ENCODE peak calls at places on chromosome 14, in nine cellular contexts. O is suprapubic skin, J is cardiac muscle cell, K is left ventricle myocardium inferior, Z is right lobe of liver, S is Peyer's patch, M is body of pancreas, L is aorta, V is K562. U is an unnamed sample.

GRCh38 chr14:72613196-72613974 is 280.5 kb downstream of the DPF3 start:
- DNase-seq in K (peak; percentile 88), O (peak; percentile 77), M (peak; percentile 77), V (no peak), Z (peak; percentile 93), S (peak; percentile 63), J (peak; percentile 52), L (peak; percentile 83), U (no peak)

GRCh38 chr14:104808456-104808855 is 7.6 kb downstream of the ZBTB42 start:
- DNase-seq in J (no peak), S (no peak), V (no peak), Z (no peak), M (no peak), L (no peak), K (no peak), O (no peak), U (no peak)

GRCh38 chr14:101823511-101824120 is 62.1 kb downstream of the PPP2R5C start:
- DNase-seq in J (peak; percentile 17), M (no peak), Z (no peak), K (no peak), S (peak; percentile 77), L (no peak), O (no peak), V (no peak), U (no peak)

GRCh38 chr14:96511146-96511545 is 9.0 kb downstream of the PAPOLA start:
- DNase-seq in M (no peak), K (no peak), O (no peak), V (no peak), S (no peak), J (no peak), L (no peak), Z (no peak), U (no peak)

GRCh38 chr14:69149461-69150244 is 3.3 kb downstream of the DCAF5 start:
- DNase-seq in Z (no peak), J (no peak), M (no peak), K (no peak), O (no peak), V (no peak), L (no peak), S (no peak), U (no peak)

GRCh38 chr14:100063314-100063941 is 1.8 kb upstream of the EVL start:
- DNase-seq in K (no peak), J (no peak), M (no peak), L (no peak), O (no peak), V (no peak), Z (no peak), S (no peak), U (no peak)

GRCh38 chr14:61280526-61281185 is 482 bp downstream of the TMEM30B start:
- DNase-seq in S (peak; percentile 83), Z (peak; percentile 83), V (no peak), J (peak; percentile 50), L (peak; percentile 90), K (peak; percentile 62), O (peak; percentile 84), M (peak; percentile 77), U (no peak)

GRCh38 chr14:100076133-100076532 is 10.9 kb downstream of the EVL start:
- DNase-seq in Z (no peak), M (no peak), K (no peak), O (no peak), S (no peak), V (peak; percentile 57), J (peak; percentile 25), L (no peak), U (no peak)

GRCh38 chr14:56294125-56294524 is 175.9 kb downstream of the PELI2 start:
- DNase-seq in Z (no peak), V (no peak), J (no peak), K (no peak), L (no peak), S (no peak), O (no peak), M (no peak), U (no peak)

GRCh38 chr14:60926002-60926401 is 54.9 kb downstream of the TRMT5 start:
- DNase-seq in M (no peak), Z (no peak), K (no peak), V (no peak), L (no peak), O (no peak), J (no peak), S (no peak), U (no peak)

GRCh38 chr14:45838597-45838996 is 585.6 kb upstream of the MIS18BP1 start:
- DNase-seq in Z (no peak), J (no peak), L (no peak), M (no peak), K (no peak), V (no peak), O (no peak), S (no peak), U (no peak)

GRCh38 chr14:35414365-35414764 is 9.8 kb upstream of the NFKBIA start:
- DNase-seq in L (no peak), Z (no peak), K (no peak), V (no peak), M (no peak), S (no peak), O (no peak), J (peak; percentile 64), U (no peak)

GRCh38 chr14:60025586-60025985 is 66.1 kb upstream of the PCNX4 start:
- DNase-seq in O (no peak), K (no peak), J (no peak), V (no peak), Z (no peak), S (no peak), L (no peak), M (no peak), U (no peak)

GRCh38 chr14:76352639-76353281 is 23.2 kb upstream of the ESRRB start:
- DNase-seq in Z (no peak), J (peak; percentile 60), V (no peak), M (peak; percentile 47), L (peak; percentile 88), S (peak; percentile 62), O (no peak), K (peak; percentile 59), U (no peak)

GRCh38 chr14:20331048-20331613 is 1.9 kb downstream of the CCNB1IP1 start:
- DNase-seq in V (peak; percentile 42), S (no peak), K (no peak), J (no peak), M (no peak), L (no peak), Z (no peak), O (no peak), U (no peak)

GRCh38 chr14:59464651-59465569 is at the start of gene GPR135:
- DNase-seq in J (peak; percentile 65), O (peak; percentile 82), S (peak; percentile 84), M (peak; percentile 74), V (no peak), Z (peak; percentile 86), K (peak; percentile 75), L (peak; percentile 92), U (no peak)

DNA sequence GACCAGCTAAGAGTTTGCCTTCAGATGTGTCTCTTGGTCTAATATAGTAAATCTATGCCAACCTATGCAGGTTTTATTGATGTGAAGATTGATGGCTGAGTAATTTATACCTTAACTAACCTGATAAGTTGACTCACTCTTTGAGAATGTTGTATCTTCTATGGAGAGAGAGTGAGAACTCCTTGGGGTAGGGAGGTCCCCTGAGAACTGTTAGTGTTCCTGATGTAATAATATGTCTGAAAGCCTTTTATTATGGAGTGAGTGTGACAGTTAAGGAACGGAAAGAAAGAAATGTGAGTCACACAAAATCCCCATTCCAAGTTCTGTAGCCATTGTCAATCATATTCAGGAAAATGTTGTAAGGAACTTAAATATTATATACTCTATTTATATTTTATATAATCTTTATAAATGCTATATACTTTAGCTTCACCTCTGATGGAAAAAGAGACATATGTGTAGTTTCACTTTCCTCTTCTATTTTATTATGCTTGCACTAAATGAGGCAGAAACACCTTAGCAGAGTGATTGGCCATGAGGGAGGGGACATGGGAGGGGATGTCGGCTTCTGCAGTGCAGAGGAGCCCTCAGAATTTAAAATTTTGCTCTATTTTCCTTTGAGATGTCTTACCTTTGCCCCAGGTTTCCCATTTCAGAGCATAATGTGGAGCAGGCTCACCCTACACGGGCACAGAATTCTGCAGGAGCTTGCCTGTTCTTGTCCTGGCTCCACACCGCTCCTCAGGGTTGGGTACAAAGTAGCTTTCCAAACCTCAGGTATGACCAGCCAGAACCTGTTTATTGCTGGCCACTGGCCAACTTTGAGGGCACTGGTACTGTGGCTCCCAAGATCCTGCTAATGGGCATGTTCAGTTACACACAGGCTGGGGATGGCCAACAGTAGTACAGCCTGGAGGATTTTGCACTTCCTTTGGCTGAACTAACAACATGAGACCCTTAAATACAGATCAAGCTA is 57.7 kb downstream of the ARF6 start:
- DNase-seq in L (no peak), K (no peak), O (peak; percentile 83), Z (peak; percentile 74), J (no peak), M (peak; percentile 85), S (peak; percentile 83), V (no peak), U (no peak)
- H3K4me3 ChIP-seq in L (no peak overlapping the region), K (no peak overlapping the region), O (peak overlapping the region; percentile 39), Z (no peak overlapping the region), J (no peak overlapping the region), M (no peak overlapping the region), S (no peak overlapping the region), V (no peak overlapping the region), U (no peak overlapping the region)

DNA sequence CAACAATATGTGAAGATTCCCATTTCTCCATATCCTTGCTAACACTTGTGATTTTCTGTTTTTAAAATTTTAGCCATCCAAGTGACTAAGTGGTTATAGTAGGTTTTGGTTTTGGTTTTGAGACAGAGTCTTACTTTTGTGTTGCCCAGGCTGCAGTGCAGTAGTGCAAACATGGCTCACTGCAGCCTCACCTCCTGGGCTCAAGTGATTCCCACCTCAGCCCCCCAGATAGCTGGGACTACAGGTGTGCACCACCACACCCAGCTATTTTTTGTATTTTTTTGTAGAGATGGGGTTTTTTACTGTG is 68.1 kb upstream of the AMN start:
- DNase-seq in M (no peak), S (no peak), O (no peak), L (no peak), J (no peak), Z (no peak), V (no peak), K (no peak), U (no peak)
- H3K36me3 ChIP-seq in M (no peaks in the 10 kb centered on the region), S (no peaks in the 10 kb centered on the region), O (no peaks in the 10 kb centered on the region), L (no peaks in the 10 kb centered on the region), J (no peaks in the 10 kb centered on the region), Z (no peaks in the 10 kb centered on the region), V (peaks cover 3% of the 10 kb centered on the region), K (no peaks in the 10 kb centered on the region), U (no peaks in the 10 kb centered on the region)

DNA sequence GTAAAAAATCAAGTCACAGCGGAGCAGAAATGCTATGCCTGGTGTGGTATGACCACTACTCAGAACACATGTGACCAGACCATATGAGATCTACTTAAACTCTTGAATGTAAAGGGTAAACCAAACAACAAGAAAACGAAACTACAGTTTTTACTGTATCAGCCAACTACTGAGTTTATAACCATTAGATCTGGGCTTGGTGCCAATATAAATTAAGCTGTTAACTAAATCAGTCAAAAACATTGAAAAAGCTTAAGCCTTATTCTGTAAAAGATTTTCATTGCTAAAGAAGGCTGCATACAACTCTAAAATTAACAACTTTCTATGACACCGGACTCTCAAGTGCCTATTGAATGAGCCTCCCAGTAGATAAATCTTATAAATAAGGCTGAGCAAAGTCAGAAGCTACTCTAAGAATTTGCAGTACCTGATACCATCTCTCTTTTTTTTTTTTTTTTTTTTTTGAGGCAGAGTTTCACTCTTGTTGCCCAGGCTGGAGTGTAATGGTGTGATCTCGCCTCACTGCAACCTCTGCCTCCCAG is 35.4 kb downstream of the SPTLC2 start:
- DNase-seq in L (no peak), S (no peak), M (no peak), K (no peak), O (no peak), V (no peak), J (peak; percentile 64), Z (no peak), U (no peak)
- H3K4me3 ChIP-seq in L (no peak overlapping the region), S (peak overlapping the region; percentile 10), M (no peak overlapping the region), K (peak overlapping the region; percentile 38), O (no peak overlapping the region), V (no peak overlapping the region), J (no peak overlapping the region), Z (no peak overlapping the region), U (no peak overlapping the region)

GRCh38 chr14:73725116-73726024 is 11.2 kb upstream of the PNMA1 start:
- DNase-seq in K (no peak), S (no peak), Z (no peak), M (no peak), O (no peak), L (no peak), V (peak; percentile 85), J (peak; percentile 65), U (no peak)
- H3K36me3 ChIP-seq in K (peaks cover 81% of the 10 kb centered on the region), S (no peaks in the 10 kb centered on the region), Z (no peaks in the 10 kb centered on the region), M (peaks cover 16% of the 10 kb centered on the region), O (peaks cover 87% of the 10 kb centered on the region), L (no peaks in the 10 kb centered on the region), V (peaks cover 98% of the 10 kb centered on the region), J (peaks cover 33% of the 10 kb centered on the region), U (no peaks in the 10 kb centered on the region)